ENCODE peak calls at places on chromosomes 6 and 20, in nine cellular contexts. B is heart right ventricle, T is left ventricle myocardium inferior, V is ascending aorta, G is progenitor cell of endocrine pancreas, D is brain microvascular endothelial cell, H is psoas muscle, Z is choroid plexus epithelial cell, J is epithelial cell of esophagus. U is an unnamed sample.

GRCh38 chr20:41249371-41249770 is 68.2 kb downstream of the ZHX3 start:
- DNase-seq in B (peak; percentile 57), T (peak; percentile 72), V (peak; percentile 93), G (no peak), D (peak; percentile 92), H (peak; percentile 76), Z (peak; percentile 96), J (peak; percentile 92), U (peak; percentile 9)

GRCh38 chr6:159578629-159579028 is 114.4 kb downstream of the SOD2 start:
- DNase-seq in B (no peak), T (no peak), V (no peak), G (no peak), D (no peak), H (no peak), Z (no peak), J (peak; percentile 49), U (no peak)

GRCh38 chr20:10733122-10733521 is 59.3 kb upstream of the JAG1 start:
- DNase-seq in B (no peak), T (no peak), V (no peak), G (no peak), D (no peak), H (no peak), Z (no peak), J (peak; percentile 97), U (no peak)

GRCh38 chr6:108621117-108621516 is 60.4 kb downstream of the FOXO3 start:
- DNase-seq in B (no peak), T (no peak), V (peak; percentile 83), G (no peak), D (peak; percentile 88), H (peak; percentile 76), Z (peak; percentile 86), J (peak; percentile 83), U (no peak)

GRCh38 chr6:170073846-170074245 is 217.0 kb downstream of the DLL1 start:
- DNase-seq in B (no peak), T (no peak), V (peak; percentile 50), G (no peak), D (no peak), H (no peak), Z (no peak), J (no peak), U (no peak)

GRCh38 chr6:7537560-7538174 is 3.8 kb upstream of the DSP start:
- DNase-seq in B (no peak), T (no peak), V (no peak), G (no peak), D (no peak), H (no peak), Z (no peak), J (no peak), U (no peak)

GRCh38 chr20:60408435-60408834 is 450.2 kb downstream of the CDH26 start:
- DNase-seq in B (no peak), T (no peak), V (no peak), G (no peak), D (no peak), H (no peak), Z (no peak), J (no peak), U (no peak)

GRCh38 chr6:163094881-163095280 is 319.6 kb upstream of the QKI start:
- DNase-seq in B (no peak), T (no peak), V (no peak), G (no peak), D (no peak), H (no peak), Z (no peak), J (no peak), U (no peak)

GRCh38 chr20:38779247-38780097 is 26.0 kb upstream of the PPP1R16B start:
- DNase-seq in B (no peak), T (no peak), V (no peak), G (no peak), D (no peak), H (no peak), Z (peak; percentile 34), J (peak; percentile 64), U (no peak)

GRCh38 chr20:24996449-24997195 is 4.1 kb upstream of the APMAP start:
- DNase-seq in B (no peak), T (no peak), V (peak; percentile 62), G (no peak), D (no peak), H (no peak), Z (no peak), J (no peak), U (no peak)

GRCh38 chr6:127606131-127606562 is 29.2 kb downstream of the C6orf58 start:
- DNase-seq in B (no peak), T (no peak), V (no peak), G (no peak), D (peak; percentile 44), H (no peak), Z (peak; percentile 71), J (peak; percentile 39), U (no peak)

GRCh38 chr6:140436023-140436811 is 1061.8 kb upstream of the CITED2 start:
- DNase-seq in B (no peak), T (no peak), V (no peak), G (no peak), D (peak; percentile 69), H (no peak), Z (peak; percentile 98), J (peak; percentile 48), U (no peak)

GRCh38 chr6:23600118-23600517 is 525.9 kb upstream of the NRSN1 start:
- DNase-seq in B (no peak), T (no peak), V (no peak), G (no peak), D (no peak), H (no peak), Z (no peak), J (peak; percentile 5), U (no peak)

GRCh38 chr6:113420290-113420689 is 436.9 kb upstream of the MARCKS start:
- DNase-seq in B (no peak), T (no peak), V (no peak), G (no peak), D (no peak), H (no peak), Z (no peak), J (no peak), U (no peak)

DNA sequence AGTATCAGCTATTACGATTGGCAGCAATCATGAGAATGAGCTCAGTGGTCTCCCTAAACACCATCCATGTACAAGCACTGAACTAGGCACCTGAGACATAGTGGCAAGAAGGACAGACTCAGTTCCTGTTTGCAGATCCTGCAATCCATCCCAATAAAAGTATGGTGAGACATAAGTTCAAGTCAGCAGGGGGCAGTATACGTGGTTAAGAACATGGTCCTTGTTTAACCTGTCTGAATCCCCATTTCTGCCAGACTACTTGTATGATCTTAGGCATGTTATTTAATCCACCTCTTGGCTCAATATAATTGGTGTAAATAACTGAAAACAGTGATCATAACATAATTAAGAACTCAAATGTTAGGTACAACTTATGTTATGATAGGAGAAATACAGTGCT is 33.2 kb upstream of the PNISR start:
- DNase-seq in B (no peak), T (no peak), V (no peak), G (no peak), D (peak; percentile 36), H (no peak), Z (peak; percentile 64), J (peak; percentile 54), U (no peak)
- TF ChIP-seq CTCF in B (peak; percentile 10), T (peak; percentile 13), V (no peak), G (peak; percentile 28), D (peak; percentile 47), H (no peak), Z (peak; percentile 51), J (no peak), U (peak; percentile 46)

DNA sequence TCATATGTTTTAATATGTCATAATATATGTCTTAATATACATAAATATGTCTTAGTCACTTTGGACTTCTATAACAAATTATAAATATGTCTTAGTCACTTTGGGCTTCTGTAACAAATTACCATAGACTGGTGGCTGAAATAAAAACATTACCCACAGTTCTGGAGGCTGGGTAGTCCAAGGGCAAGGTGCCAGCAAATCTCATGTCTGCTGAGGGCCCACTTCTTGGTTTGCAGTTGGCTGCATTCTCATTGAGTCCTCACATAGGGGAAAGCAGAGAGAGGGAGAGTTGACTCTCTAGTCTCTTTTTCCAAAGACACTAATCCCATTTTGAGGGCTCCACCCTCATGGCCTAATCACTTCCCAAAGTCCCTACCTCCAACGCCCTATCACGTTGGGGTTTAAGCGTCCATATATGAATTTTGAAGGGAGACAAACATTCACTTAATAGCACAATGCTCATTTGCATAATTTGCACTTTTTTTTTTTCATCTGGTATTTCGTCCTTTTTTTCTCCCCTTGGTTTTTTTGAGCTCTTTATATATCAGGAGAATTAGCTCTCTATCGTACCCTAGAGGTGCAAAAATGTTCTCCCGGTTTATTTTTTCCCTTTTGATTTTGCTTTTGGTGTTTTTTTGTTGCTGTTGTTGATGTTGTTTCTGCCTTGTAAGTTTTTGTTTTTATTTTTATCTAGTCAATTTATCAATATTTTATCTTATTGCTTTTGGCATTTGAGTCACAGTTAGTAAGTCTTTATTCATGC is 266.4 kb downstream of the PLCB1 start:
- DNase-seq in B (no peak), T (no peak), V (no peak), G (no peak), D (no peak), H (no peak), Z (no peak), J (no peak), U (no peak)
- TF ChIP-seq CTCF in B (no peak), T (no peak), V (no peak), G (peak; percentile 20), D (no peak), H (no peak), Z (no peak), J (no peak), U (peak; percentile 34)

DNA sequence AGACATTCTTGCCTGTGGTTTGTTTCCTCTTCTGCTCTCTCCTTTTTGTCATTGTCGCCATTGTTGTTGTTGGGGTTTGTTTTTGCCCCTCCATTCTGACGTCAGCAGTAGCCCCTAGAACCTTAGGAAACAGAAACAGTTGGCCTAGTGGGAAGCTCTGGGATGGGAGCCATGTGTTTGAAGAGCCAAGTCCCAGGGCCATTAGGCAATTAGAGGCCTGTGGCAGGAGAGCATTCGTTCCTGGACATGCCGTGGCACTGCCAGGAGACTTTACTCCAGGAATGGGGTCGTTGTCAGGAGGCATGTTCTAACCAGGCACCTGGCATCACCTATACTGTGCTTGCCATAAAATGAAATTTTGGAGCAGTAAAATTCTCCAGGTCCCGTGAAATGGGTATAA is 39.7 kb downstream of the PPARD start:
- DNase-seq in B (no peak), T (no peak), V (no peak), G (no peak), D (no peak), H (peak; percentile 34), Z (no peak), J (no peak), U (no peak)
- TF ChIP-seq CTCF in B (no peak), T (no peak), V (no peak), G (no peak), D (no peak), H (no peak), Z (no peak), J (no peak), U (no peak)

DNA sequence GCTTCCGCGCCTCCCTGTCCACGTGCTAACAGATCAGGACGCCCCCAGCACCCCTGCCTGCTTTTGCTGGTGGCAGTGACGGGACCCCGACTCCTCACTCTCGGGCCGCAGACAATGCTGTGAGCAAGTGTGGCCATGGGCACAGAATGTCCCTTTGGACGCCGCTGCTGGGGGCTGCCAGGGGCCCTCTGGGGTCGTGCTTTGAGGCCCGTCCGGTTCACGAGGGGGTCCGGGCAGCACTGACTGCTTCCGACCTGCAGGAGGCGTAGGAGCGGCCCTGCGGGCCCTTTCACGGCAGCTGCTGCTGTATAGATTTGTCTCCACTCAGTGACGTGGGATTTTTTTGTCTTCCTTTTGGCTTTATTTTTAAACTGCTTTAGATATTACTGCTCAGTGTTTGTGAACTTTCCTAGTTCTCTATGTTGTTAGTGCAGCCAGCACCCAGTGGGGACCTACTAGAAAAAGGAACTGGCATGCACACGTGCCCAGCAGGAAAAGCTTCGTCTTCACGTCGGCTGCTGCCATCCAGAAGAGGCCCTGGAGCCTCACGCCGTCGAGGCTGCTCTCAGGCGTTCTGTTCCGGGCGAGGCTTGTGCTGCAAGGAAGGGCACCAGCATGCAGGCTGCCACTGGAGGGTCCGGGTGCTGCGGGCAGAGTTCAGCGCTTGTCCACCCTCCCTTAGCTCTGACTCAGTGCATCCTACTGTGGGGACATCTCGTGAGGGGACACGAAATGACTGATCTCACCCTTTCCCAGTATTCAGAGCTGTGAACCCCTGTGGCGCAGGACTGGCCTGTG is 21.7 kb downstream of the UCKL1 start:
- DNase-seq in B (no peak), T (no peak), V (no peak), G (no peak), D (no peak), H (no peak), Z (peak; percentile 19), J (no peak), U (peak; percentile 36)
- TF ChIP-seq CTCF in B (peak; percentile 29), T (peak; percentile 38), V (no peak), G (peak; percentile 48), D (peak; percentile 61), H (no peak), Z (peak; percentile 57), J (peak; percentile 37), U (peak; percentile 58)